ENCODE peak calls at places on chromosomes 2 and 18, in four cellular contexts. One of them, this sample, is unnamed.

GRCh38 chr18:58321986-58322385 is 278.0 kb downstream of the NEDD4L start:
- DNase-seq in K562: peak
- DNase-seq in HepG2: peak
- DNase-seq in GM12878: no peak
- DNase-seq in this sample: peak

GRCh38 chr2:218010838-218011616 is 8.2 kb upstream of the TNS1 start:
- DNase-seq in HepG2: no peak
- DNase-seq in K562: no peak
- DNase-seq in GM12878: no peak
- DNase-seq in this sample: peak

GRCh38 chr2:200787351-200788128 is 24.2 kb upstream of the BZW1 start:
- DNase-seq in HepG2: no peak
- DNase-seq in GM12878: no peak
- DNase-seq in K562: no peak
- DNase-seq in this sample: no peak

GRCh38 chr2:62465741-62466500 is 40.1 kb downstream of the TMEM17 start:
- DNase-seq in GM12878: no peak
- DNase-seq in K562: no peak
- DNase-seq in HepG2: no peak
- DNase-seq in this sample: no peak

GRCh38 chr2:71462641-71463341 is 9.4 kb downstream of the DYSF start:
- DNase-seq in HepG2: no peak
- DNase-seq in GM12878: no peak
- DNase-seq in K562: no peak
- DNase-seq in this sample: no peak

GRCh38 chr2:217880891-217881290 is 121.9 kb downstream of the TNS1 start:
- DNase-seq in GM12878: no peak
- DNase-seq in K562: no peak
- DNase-seq in HepG2: no peak
- DNase-seq in this sample: no peak

GRCh38 chr2:230956827-230957755 is 32.0 kb upstream of the GPR55 start:
- DNase-seq in GM12878: peak
- DNase-seq in K562: no peak
- DNase-seq in HepG2: no peak
- DNase-seq in this sample: no peak

GRCh38 chr2:216583606-216584005 is 49.6 kb upstream of the IGFBP2 start:
- DNase-seq in K562: no peak
- DNase-seq in HepG2: no peak
- DNase-seq in GM12878: no peak
- DNase-seq in this sample: no peak

GRCh38 chr2:165675551-165675968 is 118.5 kb downstream of the GALNT3 start:
- DNase-seq in GM12878: no peak
- DNase-seq in HepG2: no peak
- DNase-seq in K562: no peak
- DNase-seq in this sample: no peak

GRCh38 chr2:25340340-25340886 is 1.3 kb downstream of the DNMT3A start:
- DNase-seq in GM12878: no peak
- DNase-seq in K562: peak
- DNase-seq in HepG2: no peak
- DNase-seq in this sample: no peak

GRCh38 chr2:70902579-70902978 is 33.1 kb upstream of the ATP6V1B1 start:
- DNase-seq in K562: no peak
- DNase-seq in HepG2: no peak
- DNase-seq in GM12878: no peak
- DNase-seq in this sample: no peak

GRCh38 chr2:60213865-60214657 is 339.4 kb downstream of the BCL11A start:
- DNase-seq in HepG2: no peak
- DNase-seq in GM12878: no peak
- DNase-seq in K562: no peak
- DNase-seq in this sample: no peak

GRCh38 chr2:72864500-72864899 is 22.7 kb upstream of the SPR start:
- DNase-seq in GM12878: no peak
- DNase-seq in HepG2: no peak
- DNase-seq in K562: no peak
- DNase-seq in this sample: no peak

GRCh38 chr2:223415071-223415470 is 187.1 kb downstream of the SCG2 start:
- DNase-seq in HepG2: no peak
- DNase-seq in K562: no peak
- DNase-seq in GM12878: no peak
- DNase-seq in this sample: no peak

GRCh38 chr2:21379140-21379539 is 255.4 kb downstream of the TDRD15 start:
- DNase-seq in GM12878: no peak
- DNase-seq in HepG2: no peak
- DNase-seq in K562: no peak
- DNase-seq in this sample: no peak

GRCh38 chr18:68960355-68960754 is 162.5 kb downstream of the CCDC102B start:
- DNase-seq in K562: no peak
- DNase-seq in HepG2: no peak
- DNase-seq in GM12878: no peak
- DNase-seq in this sample: no peak

GRCh38 chr2:70733428-70734185 is 34.4 kb downstream of the ADD2 start:
- DNase-seq in K562: no peak
- DNase-seq in HepG2: no peak
- DNase-seq in GM12878: no peak
- DNase-seq in this sample: no peak

GRCh38 chr2:119746836-119747235 is 12.9 kb upstream of the PTPN4 start:
- DNase-seq in K562: no peak
- DNase-seq in HepG2: no peak
- DNase-seq in GM12878: no peak
- DNase-seq in this sample: no peak

GRCh38 chr2:12701786-12702660 is 14.7 kb upstream of the TRIB2 start:
- DNase-seq in K562: no peak
- DNase-seq in GM12878: no peak
- DNase-seq in HepG2: no peak
- DNase-seq in this sample: no peak

GRCh38 chr2:128289439-128289838 is 29.2 kb downstream of the HS6ST1 start:
- DNase-seq in GM12878: no peak
- DNase-seq in K562: no peak
- DNase-seq in HepG2: no peak
- DNase-seq in this sample: no peak

GRCh38 chr2:42918671-42919335 is 126.4 kb upstream of the HAAO start:
- DNase-seq in GM12878: no peak
- DNase-seq in HepG2: no peak
- DNase-seq in K562: no peak
- DNase-seq in this sample: no peak

GRCh38 chr18:13217466-13217961 is 1.0 kb upstream of the LDLRAD4 start:
- DNase-seq in K562: peak
- DNase-seq in HepG2: no peak
- DNase-seq in GM12878: no peak
- DNase-seq in this sample: peak

DNA sequence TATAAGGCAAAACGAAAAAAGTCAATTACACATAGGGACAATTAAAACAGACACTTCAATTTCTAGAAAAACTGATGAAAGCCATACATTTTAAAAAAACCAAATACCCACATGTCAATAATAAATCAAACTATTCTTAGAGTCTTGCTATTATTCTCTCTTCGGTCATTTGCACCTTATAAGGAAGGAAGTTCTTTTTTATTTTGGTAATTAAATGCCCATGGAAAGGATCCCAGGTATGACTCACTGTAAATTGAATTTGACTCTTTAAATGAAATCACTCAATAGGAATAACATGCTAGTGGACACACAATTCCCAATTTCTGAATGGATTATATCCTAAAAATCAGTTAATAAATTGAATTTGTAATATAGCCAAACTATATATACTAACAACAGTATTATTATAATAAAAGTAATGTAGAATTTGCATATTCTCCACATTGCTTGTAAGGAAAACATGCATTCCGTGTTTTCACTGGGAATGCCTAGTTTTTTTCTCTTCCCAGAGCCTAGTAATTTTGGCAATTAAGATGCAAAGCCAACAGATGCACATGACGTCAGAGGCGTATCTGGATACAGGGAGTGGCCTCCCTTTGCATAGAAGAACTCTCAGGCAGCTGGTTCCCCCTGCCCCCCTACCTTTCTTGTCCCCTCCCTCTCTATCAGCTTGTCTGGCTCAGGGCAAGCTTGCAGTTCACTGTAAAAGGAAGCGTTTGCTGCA is 153.5 kb upstream of the PGAP1 start:
- DNase-seq in K562: no peak
- DNase-seq in GM12878: no peak
- DNase-seq in HepG2: no peak
- DNase-seq in this sample: no peak
- TF ChIP-seq POLR2AphosphoS5 in K562: no peak
- TF ChIP-seq POLR2AphosphoS5 in GM12878: no peak
- TF ChIP-seq POLR2AphosphoS5 in HepG2: no peak
- TF ChIP-seq POLR2AphosphoS5 in this sample: no peak

DNA sequence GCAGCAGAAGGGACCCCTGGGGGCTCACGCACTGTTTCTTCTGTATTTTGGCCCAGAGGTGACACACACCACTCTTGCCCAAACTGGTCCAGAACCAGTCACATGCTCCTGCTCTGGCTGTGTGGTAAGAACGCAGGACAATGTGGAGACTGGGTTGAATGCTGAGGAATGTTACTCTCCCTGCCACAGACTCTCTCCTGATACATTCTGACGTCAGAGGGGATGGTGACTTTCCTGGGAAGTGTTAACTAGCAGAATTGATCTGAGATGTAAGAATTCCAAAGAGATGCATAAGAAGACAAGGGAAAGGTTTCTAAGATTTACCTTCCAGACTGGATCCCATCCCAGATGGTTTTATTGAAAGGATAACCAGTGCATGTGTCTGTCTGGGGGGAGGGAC is 100.8 kb downstream of the ASB1 start:
- DNase-seq in K562: no peak
- DNase-seq in HepG2: no peak
- DNase-seq in GM12878: no peak
- DNase-seq in this sample: no peak
- TF ChIP-seq TAF1 in K562: no peak
- TF ChIP-seq TAF1 in HepG2: no peak
- TF ChIP-seq TAF1 in GM12878: no peak
- TF ChIP-seq TAF1 in this sample: no peak

GRCh38 chr2:239121600-239122012 is 273.7 kb downstream of the TWIST2 start:
- DNase-seq in GM12878: no peak
- DNase-seq in HepG2: no peak
- DNase-seq in K562: no peak
- DNase-seq in this sample: no peak
- TF ChIP-seq POLR2A in GM12878: no peak
- TF ChIP-seq POLR2A in HepG2: no peak
- TF ChIP-seq POLR2A in K562: no peak
- TF ChIP-seq POLR2A in this sample: no peak

DNA sequence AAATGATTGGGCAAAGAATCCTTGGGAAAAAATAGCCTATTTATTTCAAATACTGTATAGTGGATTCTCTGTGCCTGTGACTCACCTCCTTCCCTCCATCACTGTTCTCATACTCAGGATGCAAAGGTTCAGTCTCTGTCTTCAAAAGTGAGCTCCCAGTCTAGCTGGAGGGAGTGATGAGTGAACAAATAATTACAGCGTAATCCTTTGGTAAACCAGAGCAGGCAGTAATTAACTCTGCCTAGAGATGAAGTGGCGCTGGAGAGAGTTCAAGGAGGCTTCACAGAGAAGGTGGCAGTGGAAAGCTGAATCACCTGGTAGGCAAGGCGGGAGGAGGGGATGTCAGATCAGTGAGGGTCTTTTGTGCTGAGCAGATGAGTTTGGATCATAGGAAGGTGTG is 6.5 kb downstream of the DGUOK start:
- DNase-seq in K562: no peak
- DNase-seq in GM12878: no peak
- DNase-seq in HepG2: no peak
- DNase-seq in this sample: no peak
- TF ChIP-seq POLR2AphosphoS5 in K562: no peak
- TF ChIP-seq POLR2AphosphoS5 in GM12878: no peak
- TF ChIP-seq POLR2AphosphoS5 in HepG2: no peak
- TF ChIP-seq POLR2AphosphoS5 in this sample: no peak

GRCh38 chr2:30888841-30889407 is 81.7 kb upstream of the CAPN13 start:
- DNase-seq in HepG2: no peak
- DNase-seq in GM12878: no peak
- DNase-seq in K562: no peak
- DNase-seq in this sample: no peak

GRCh38 chr2:30897539-30897938 is 90.3 kb upstream of the CAPN13 start:
- DNase-seq in GM12878: no peak
- DNase-seq in HepG2: no peak
- DNase-seq in K562: no peak
- DNase-seq in this sample: no peak

GRCh38 chr2:30899655-30900054 is 92.4 kb upstream of the CAPN13 start:
- DNase-seq in K562: no peak
- DNase-seq in HepG2: no peak
- DNase-seq in GM12878: no peak
- DNase-seq in this sample: no peak

DNA sequence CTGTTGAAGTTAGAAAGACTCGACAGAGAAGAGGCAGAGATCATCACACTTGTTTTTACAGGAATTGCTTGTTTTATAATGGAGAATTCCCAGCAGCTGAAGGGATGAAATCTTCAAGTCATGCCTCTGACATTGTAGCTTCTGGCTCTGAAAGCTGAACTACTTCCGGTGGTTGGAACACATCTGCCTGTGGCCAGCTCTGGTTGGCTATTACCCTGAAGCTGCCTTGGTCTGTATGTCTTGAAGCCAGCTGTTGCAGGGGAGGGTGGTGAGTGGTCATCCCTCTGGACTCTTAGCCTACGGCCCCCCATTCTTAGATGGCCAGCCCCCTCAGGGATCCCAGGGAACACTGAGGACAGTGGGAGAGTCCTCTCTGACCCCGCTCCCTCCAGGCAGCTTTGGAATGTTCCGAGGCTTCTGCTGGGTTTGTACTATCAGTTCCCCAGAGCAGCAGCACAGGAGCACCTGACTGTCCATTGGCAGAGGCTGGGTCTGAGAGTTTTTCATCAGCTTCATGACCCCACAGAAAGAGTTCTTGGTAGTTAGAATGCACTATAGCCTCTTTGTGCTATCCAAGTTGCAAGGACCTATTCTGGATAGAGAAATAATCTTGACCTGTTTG is 87.4 kb upstream of the CAPN13 start:
- DNase-seq in K562: no peak
- DNase-seq in GM12878: no peak
- DNase-seq in HepG2: no peak
- DNase-seq in this sample: no peak
- TF ChIP-seq TAF1 in K562: no peak
- TF ChIP-seq TAF1 in GM12878: no peak
- TF ChIP-seq TAF1 in HepG2: no peak
- TF ChIP-seq TAF1 in this sample: no peak

This sample was measured in GM12891.